ENCODE peak calls at places on chromosomes 3 and 15, in six cellular contexts. P is globus pallidus, F is ACHN, X is astrocyte, Y is midbrain, Z is HS-27A. O is an unnamed sample.

GRCh38 chr15:69303337-69304175 is 4.8 kb downstream of the PAQR5 start:
- DNase-seq in P (no peak), F (peak), X (no peak), Y (no peak), Z (no peak), O (no peak)

GRCh38 chr3:20225769-20226168 is 39.8 kb upstream of the SGO1 start:
- DNase-seq in P (peak), F (peak), X (peak), Y (peak), Z (peak), O (peak)

GRCh38 chr15:87556886-87557285 is 699.7 kb downstream of the NTRK3 start:
- DNase-seq in P (no peak), F (no peak), X (no peak), Y (no peak), Z (no peak), O (no peak)

GRCh38 chr15:78619022-78619950 is 1.5 kb downstream of the CHRNA3 start:
- DNase-seq in P (no peak), F (no peak), X (no peak), Y (no peak), Z (no peak), O (no peak)

GRCh38 chr15:94266000-94266399 is 34.6 kb downstream of the MCTP2 start:
- DNase-seq in P (no peak), F (no peak), X (no peak), Y (no peak), Z (no peak), O (no peak)

GRCh38 chr3:3665961-3666640 is 133.1 kb upstream of the LRRN1 start:
- DNase-seq in P (no peak), F (no peak), X (no peak), Y (no peak), Z (no peak), O (no peak)

GRCh38 chr3:10941972-10942371 is 50.6 kb upstream of the SLC6A1 start:
- DNase-seq in P (no peak), F (no peak), X (no peak), Y (peak), Z (no peak), O (no peak)

GRCh38 chr3:139764936-139765335 is 87.2 kb upstream of the NMNAT3 start:
- DNase-seq in P (no peak), F (peak), X (peak), Y (no peak), Z (no peak), O (no peak)

GRCh38 chr3:112013058-112013783 is 14.5 kb downstream of the TAGLN3 start:
- DNase-seq in P (peak), F (peak), X (peak), Y (peak), Z (no peak), O (peak)

GRCh38 chr15:42373274-42373673 is 14.0 kb downstream of the CAPN3 start:
- DNase-seq in P (peak), F (no peak), X (no peak), Y (no peak), Z (no peak), O (no peak)

GRCh38 chr3:154356009-154356408 is 31.7 kb upstream of the DHX36 start:
- DNase-seq in P (no peak), F (no peak), X (no peak), Y (no peak), Z (no peak), O (peak)

GRCh38 chr15:37094542-37095196 is 5.7 kb downstream of the MEIS2 start:
- DNase-seq in P (peak), F (no peak), X (peak), Y (no peak), Z (no peak), O (peak)

GRCh38 chr3:102258666-102259227 is 176.1 kb upstream of the ZPLD1 start:
- DNase-seq in P (no peak), F (no peak), X (no peak), Y (no peak), Z (no peak), O (no peak)

GRCh38 chr15:57118013-57118799 is 199.8 kb downstream of the TCF12 start:
- DNase-seq in P (peak), F (peak), X (peak), Y (peak), Z (no peak), O (peak)

GRCh38 chr3:57112206-57112605 is 51.7 kb downstream of the SPATA12 start:
- DNase-seq in P (no peak), F (peak), X (no peak), Y (no peak), Z (no peak), O (no peak)

GRCh38 chr15:28003302-28004037 is 95.6 kb downstream of the OCA2 start:
- DNase-seq in P (no peak), F (no peak), X (no peak), Y (no peak), Z (no peak), O (no peak)

GRCh38 chr3:15330031-15330596 is 2.3 kb downstream of the SH3BP5 start:
- DNase-seq in P (no peak), F (no peak), X (peak), Y (peak), Z (no peak), O (peak)

GRCh38 chr3:62525276-62525675 is 151.9 kb upstream of the FEZF2 start:
- DNase-seq in P (no peak), F (no peak), X (peak), Y (no peak), Z (no peak), O (no peak)

GRCh38 chr15:36755341-36755740 is 175.9 kb downstream of the CDIN1 start:
- DNase-seq in P (no peak), F (no peak), X (no peak), Y (no peak), Z (no peak), O (no peak)

GRCh38 chr15:48939686-48940085 is 24.0 kb downstream of the SHC4 start:
- DNase-seq in P (no peak), F (peak), X (peak), Y (no peak), Z (peak), O (peak)

GRCh38 chr3:33181229-33181628 is 37.4 kb downstream of the SUSD5 start:
- DNase-seq in P (no peak), F (no peak), X (no peak), Y (no peak), Z (peak), O (no peak)

GRCh38 chr3:98817546-98817945 is 54.4 kb downstream of the ST3GAL6 start:
- DNase-seq in P (peak), F (peak), X (peak), Y (peak), Z (peak), O (peak)

GRCh38 chr3:63914312-63914711 is 2.1 kb upstream of the SCAANT1 start:
- DNase-seq in P (no peak), F (no peak), X (no peak), Y (no peak), Z (no peak), O (no peak)

GRCh38 chr3:56005196-56005805 is 463.0 kb downstream of the ERC2 start:
- DNase-seq in P (no peak), F (peak), X (peak), Y (no peak), Z (no peak), O (no peak)

GRCh38 chr15:41811432-41812195 is 16.3 kb upstream of the JMJD7 start:
- DNase-seq in P (peak), F (peak), X (peak), Y (peak), Z (peak), O (peak)

GRCh38 chr15:66785637-66786036 is 83.6 kb downstream of the SMAD6 start:
- DNase-seq in P (no peak), F (peak), X (peak), Y (no peak), Z (no peak), O (no peak)

GRCh38 chr3:149120051-149120972 is 9.1 kb upstream of the HPS3 start:
- DNase-seq in P (peak), F (peak), X (peak), Y (peak), Z (peak), O (peak)

GRCh38 chr3:158830391-158830790 is 28.5 kb downstream of the MFSD1 start:
- DNase-seq in P (no peak), F (no peak), X (peak), Y (no peak), Z (no peak), O (no peak)

O was measured in hepatocyte.